ENCODE peak calls at places on chromosomes 4 and X, in five cellular contexts. One of them, this sample, is unnamed.

GRCh38 chr4:70583952-70584834 is 7.9 kb upstream of the AMBN start:
- DNase-seq in NCI-H82: no peak
- DNase-seq in caudate nucleus: no peak
- DNase-seq in Right ventricle myocardium inferior: no peak
- DNase-seq in tibial nerve: no peak
- DNase-seq in this sample: no peak

GRCh38 chr4:167021545-167022155 is 212.6 kb downstream of the SPOCK3 start:
- DNase-seq in NCI-H82: peak
- DNase-seq in caudate nucleus: peak
- DNase-seq in Right ventricle myocardium inferior: peak
- DNase-seq in tibial nerve: peak
- DNase-seq in this sample: peak

GRCh38 chr4:55116450-55116849 is 8.9 kb downstream of the KDR start:
- DNase-seq in NCI-H82: no peak
- DNase-seq in caudate nucleus: no peak
- DNase-seq in Right ventricle myocardium inferior: no peak
- DNase-seq in tibial nerve: no peak
- DNase-seq in this sample: no peak

GRCh38 chrX:129193357-129193756 is 329.9 kb downstream of the SMARCA1 start:
- DNase-seq in NCI-H82: peak
- DNase-seq in caudate nucleus: no peak
- DNase-seq in Right ventricle myocardium inferior: no peak
- DNase-seq in tibial nerve: peak
- DNase-seq in this sample: no peak

GRCh38 chrX:14694631-14695030 is 165.3 kb downstream of the GLRA2 start:
- DNase-seq in NCI-H82: no peak
- DNase-seq in caudate nucleus: no peak
- DNase-seq in Right ventricle myocardium inferior: no peak
- DNase-seq in tibial nerve: no peak
- DNase-seq in this sample: no peak

GRCh38 chrX:56468441-56468840 is 95.0 kb upstream of the UBQLN2 start:
- DNase-seq in NCI-H82: no peak
- DNase-seq in caudate nucleus: no peak
- DNase-seq in Right ventricle myocardium inferior: no peak
- DNase-seq in tibial nerve: no peak
- DNase-seq in this sample: no peak

GRCh38 chr4:17561195-17561909 is 15.6 kb upstream of the LAP3 start:
- DNase-seq in NCI-H82: no peak
- DNase-seq in caudate nucleus: no peak
- DNase-seq in Right ventricle myocardium inferior: no peak
- DNase-seq in tibial nerve: no peak
- DNase-seq in this sample: no peak

GRCh38 chr4:130574215-130574614 is 1478.3 kb downstream of the C4orf33 start:
- DNase-seq in NCI-H82: no peak
- DNase-seq in caudate nucleus: no peak
- DNase-seq in Right ventricle myocardium inferior: no peak
- DNase-seq in tibial nerve: no peak
- DNase-seq in this sample: no peak

GRCh38 chr4:3388461-3389185 is 53.1 kb upstream of the HGFAC start:
- DNase-seq in NCI-H82: no peak
- DNase-seq in caudate nucleus: no peak
- DNase-seq in Right ventricle myocardium inferior: peak
- DNase-seq in tibial nerve: no peak
- DNase-seq in this sample: no peak

GRCh38 chr4:128542047-128542446 is 254.4 kb upstream of the PGRMC2 start:
- DNase-seq in NCI-H82: no peak
- DNase-seq in caudate nucleus: no peak
- DNase-seq in Right ventricle myocardium inferior: no peak
- DNase-seq in tibial nerve: no peak
- DNase-seq in this sample: no peak

GRCh38 chr4:42371306-42372063 is 25.8 kb upstream of the SHISA3 start:
- DNase-seq in NCI-H82: peak
- DNase-seq in caudate nucleus: no peak
- DNase-seq in Right ventricle myocardium inferior: no peak
- DNase-seq in tibial nerve: no peak
- DNase-seq in this sample: no peak

GRCh38 chrX:136250191-136251041 is 784 bp downstream of the MAP7D3 start:
- DNase-seq in NCI-H82: peak
- DNase-seq in caudate nucleus: no peak
- DNase-seq in Right ventricle myocardium inferior: no peak
- DNase-seq in tibial nerve: no peak
- DNase-seq in this sample: no peak

GRCh38 chr4:85209161-85209560 is 242.7 kb upstream of the WDFY3 start:
- DNase-seq in NCI-H82: no peak
- DNase-seq in caudate nucleus: no peak
- DNase-seq in Right ventricle myocardium inferior: no peak
- DNase-seq in tibial nerve: no peak
- DNase-seq in this sample: no peak

This sample was measured in right atrium auricular region.